ENCODE peak calls at places on chromosomes 16 and 17, in seven cellular contexts. T, N, D, Q, H, B and A are unnamed samples.

GRCh38 chr17:44273607-44274006 is 5.7 kb upstream of the SLC4A1 start:
- DNase-seq in T (no peak), Q (no peak), H (no peak), N (no peak), D (no peak), B (no peak), A (no peak)

GRCh38 chr17:49764559-49765180 is 739 bp upstream of the FAM117A start:
- DNase-seq in D (no peak), B (no peak), N (no peak), Q (no peak), H (no peak), T (no peak), A (no peak)

GRCh38 chr17:36849871-36850348 is 87.4 kb upstream of the LHX1 start:
- DNase-seq in T (no peak), H (peak; percentile 72), B (peak; percentile 11), Q (peak; percentile 38), D (peak; percentile 78), N (no peak), A (no peak)

GRCh38 chr16:81497690-81498089 is 53.1 kb downstream of the CMIP start:
- DNase-seq in H (no peak), D (no peak), Q (no peak), N (no peak), T (no peak), B (no peak), A (no peak)

GRCh38 chr16:12675852-12676251 is 127.8 kb downstream of the CPPED1 start:
- DNase-seq in B (peak; percentile 18), T (no peak), D (peak; percentile 77), H (peak; percentile 48), Q (peak; percentile 18), N (no peak), A (no peak)

GRCh38 chr17:61947367-61948078 is 19.7 kb upstream of the INTS2 start:
- DNase-seq in D (no peak), T (no peak), B (no peak), Q (no peak), H (no peak), N (no peak), A (no peak)

GRCh38 chr17:68182940-68183551 is 64.8 kb upstream of the AMZ2 start:
- DNase-seq in Q (no peak), H (no peak), N (no peak), T (no peak), B (no peak), D (no peak), A (no peak)

GRCh38 chr16:14013571-14014283 is 57.4 kb upstream of the MRTFB start:
- DNase-seq in B (peak; percentile 79), D (peak; percentile 95), H (peak; percentile 83), Q (peak; percentile 72), N (peak; percentile 86), T (peak; percentile 50), A (peak; percentile 11)

GRCh38 chr17:55302407-55302787 is 37.6 kb downstream of the HLF start:
- DNase-seq in H (no peak), T (no peak), Q (no peak), B (no peak), N (no peak), D (no peak), A (no peak)

GRCh38 chr17:8482546-8482945 is 46.9 kb downstream of the NDEL1 start:
- DNase-seq in B (no peak), T (no peak), Q (no peak), H (no peak), D (no peak), N (no peak), A (no peak)

GRCh38 chr17:7523033-7523432 is 25.8 kb upstream of the TNFSF12 start:
- DNase-seq in H (peak; percentile 30), T (no peak), B (no peak), N (no peak), Q (no peak), D (peak; percentile 26), A (no peak)

GRCh38 chr16:66693088-66693487 is 3.5 kb downstream of the CMTM4 start:
- DNase-seq in D (no peak), H (no peak), Q (no peak), T (no peak), B (no peak), N (no peak), A (no peak)

GRCh38 chr16:68005786-68006286 is 6.6 kb upstream of the DPEP2 start:
- DNase-seq in N (no peak), B (no peak), Q (no peak), H (peak; percentile 37), T (peak; percentile 33), D (peak; percentile 96), A (no peak)

GRCh38 chr16:17836868-17837602 is 366.3 kb upstream of the XYLT1 start:
- DNase-seq in T (no peak), B (peak; percentile 96), D (peak; percentile 91), Q (peak; percentile 21), N (peak; percentile 81), H (peak; percentile 55), A (peak; percentile 83)

GRCh38 chr17:22512997-22513538 is 820.7 kb downstream of the KCNJ18 start:
- DNase-seq in Q (no peak), N (no peak), B (no peak), D (no peak), H (no peak), T (no peak), A (no peak)

GRCh38 chr17:77483128-77483598 is 342.4 kb downstream of the SEC14L1 start:
- DNase-seq in Q (no peak), D (no peak), T (no peak), B (no peak), H (no peak), N (no peak), A (no peak)

GRCh38 chr17:37605081-37605480 is 4.1 kb downstream of the SYNRG start:
- DNase-seq in N (no peak), D (no peak), Q (no peak), T (no peak), H (no peak), B (no peak), A (no peak)

GRCh38 chr17:39455919-39456318 is 4.9 kb upstream of the MED1 start:
- DNase-seq in T (no peak), D (no peak), N (no peak), H (no peak), Q (no peak), B (no peak), A (no peak)

GRCh38 chr17:39462644-39463375 is 1.5 kb downstream of the CDK12 start:
- DNase-seq in B (no peak), H (no peak), N (no peak), Q (no peak), D (peak; percentile 18), T (no peak), A (no peak)

GRCh38 chr17:39461911-39462641 is 790 bp downstream of the CDK12 start:
- DNase-seq in H (no peak), T (no peak), D (peak; percentile 53), N (no peak), B (no peak), Q (no peak), A (no peak)

DNA sequence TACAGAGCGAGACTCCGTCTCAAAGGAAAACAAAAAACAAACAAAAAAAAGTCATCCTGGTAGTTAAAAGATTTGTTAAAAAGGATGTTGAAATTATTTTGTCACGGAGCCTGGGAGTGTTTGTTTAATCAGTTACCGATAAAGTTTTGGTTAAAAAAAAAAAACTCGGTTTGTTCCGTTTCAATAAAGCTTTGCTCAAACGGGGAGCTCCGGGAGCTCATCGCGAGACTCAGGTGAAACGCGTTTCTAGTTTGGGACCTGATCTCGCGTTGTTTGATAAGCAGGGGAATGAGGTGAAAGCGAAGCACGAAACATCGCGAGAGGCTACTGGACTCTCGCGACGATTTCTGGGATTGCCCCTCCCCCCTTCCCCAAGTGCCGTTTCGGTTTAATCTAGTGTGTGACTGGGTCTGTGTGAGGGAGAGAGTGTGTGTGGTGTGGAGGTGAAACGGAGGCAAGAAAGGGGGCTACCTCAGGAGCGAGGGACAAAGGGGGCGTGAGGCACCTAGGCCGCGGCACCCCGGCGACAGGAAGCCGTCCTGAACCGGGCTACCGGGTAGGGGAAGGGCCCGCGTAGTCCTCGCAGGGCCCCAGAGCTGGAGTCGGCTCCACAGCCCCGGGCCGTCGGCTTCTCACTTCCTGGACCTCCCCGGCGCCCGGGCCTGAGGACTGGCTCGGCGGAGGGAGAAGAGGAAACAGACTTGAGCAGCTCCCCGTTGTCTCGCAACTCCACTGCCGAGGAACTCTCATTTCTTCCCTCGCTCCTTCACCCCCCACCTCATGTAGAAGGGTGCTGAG is at the start of gene CDK12:
- DNase-seq in D (peak; percentile 100), T (peak; percentile 98), N (peak; percentile 98), Q (peak; percentile 100), B (peak; percentile 97), H (peak; percentile 100), A (peak; percentile 98)
- TF ChIP-seq CTCF in D (no peak), T (no peak), N (no peak), Q (no peak), B (no peak), H (no peak), A (no peak)

GRCh38 chr17:47682138-47682537 is 11.8 kb upstream of the TBKBP1 start:
- DNase-seq in T (no peak), B (no peak), Q (no peak), D (no peak), N (no peak), H (no peak), A (no peak)
- H3K4me3 ChIP-seq in T (no peak overlapping the region), B (no peak overlapping the region), Q (no peak overlapping the region), D (no peak overlapping the region), N (no peak overlapping the region), H (no peak overlapping the region), A (no peak overlapping the region)

DNA sequence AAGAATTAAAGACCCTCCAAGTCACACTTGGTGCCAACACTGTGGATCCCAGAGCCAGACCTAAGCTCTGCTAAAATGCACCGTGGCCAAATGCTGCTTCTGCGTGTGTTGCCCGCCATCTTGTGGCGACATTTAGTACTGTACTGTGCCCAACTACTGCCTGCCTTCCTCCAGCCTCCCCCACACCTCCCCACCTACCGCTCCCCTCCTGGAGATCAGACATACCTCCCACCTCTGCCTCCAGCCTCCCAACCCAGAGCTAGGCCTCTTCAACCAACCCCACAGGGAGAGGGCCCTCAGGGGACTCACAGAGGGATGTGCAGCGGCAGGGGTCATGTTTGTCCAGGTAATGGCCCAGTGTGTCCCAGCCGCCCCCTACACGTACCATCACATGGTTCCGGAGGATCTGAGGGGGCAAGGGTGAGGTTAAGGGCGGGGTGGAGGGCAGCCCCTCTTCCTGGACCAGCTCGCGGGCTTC is 5.5 kb downstream of the GAS2L2 start:
- DNase-seq in H (peak; percentile 87), D (peak; percentile 91), B (peak; percentile 37), T (peak; percentile 79), Q (peak; percentile 95), N (peak; percentile 55), A (peak; percentile 25)
- TF ChIP-seq CTCF in H (peak; percentile 83), D (peak; percentile 91), B (peak; percentile 93), T (peak; percentile 94), Q (peak; percentile 96), N (peak; percentile 83), A (peak; percentile 81)

GRCh38 chr16:85944572-85945423 is 45.8 kb downstream of the IRF8 start:
- DNase-seq in Q (no peak), H (no peak), N (no peak), B (no peak), D (no peak), T (no peak), A (no peak)

GRCh38 chr16:85945424-85945751 is 46.4 kb downstream of the IRF8 start:
- DNase-seq in B (no peak), Q (no peak), H (no peak), N (no peak), T (no peak), D (no peak), A (no peak)

GRCh38 chr16:85947511-85948509 is 48.8 kb downstream of the IRF8 start:
- DNase-seq in N (no peak), T (no peak), Q (no peak), D (no peak), H (no peak), B (no peak), A (no peak)

GRCh38 chr16:85948870-85949269 is 49.9 kb downstream of the IRF8 start:
- DNase-seq in T (no peak), D (no peak), H (no peak), B (no peak), N (no peak), Q (no peak), A (no peak)

GRCh38 chr16:85946680-85947510 is 47.9 kb downstream of the IRF8 start:
- DNase-seq in H (no peak), T (no peak), D (no peak), Q (no peak), B (no peak), N (no peak), A (no peak)
- H3K4me3 ChIP-seq in H (no peak overlapping the region), T (no peak overlapping the region), D (no peak overlapping the region), Q (no peak overlapping the region), B (no peak overlapping the region), N (no peak overlapping the region), A (no peak overlapping the region)